ENCODE peak calls at places on chromosomes 6 and 20, in five cellular contexts. G is LoVo; O is choroid plexus epithelial cell; Q is ELR; L is activated T-helper 1 cell treated with anti-CD3 and anti-CD28 coated beads, Interleukin-2, amount 50 U/mL, for 16 hours. E is an unnamed sample.

GRCh38 chr20:45857836-45858250 is 429 bp downstream of the ZSWIM3 start:
- DNase-seq in Q (peak), G (no peak), O (peak), L (no peak), E (no peak)

GRCh38 chr6:157218371-157219198 is 104.7 kb downstream of the TMEM242 start:
- DNase-seq in Q (no peak), O (no peak), L (no peak), G (no peak), E (no peak)

GRCh38 chr6:108501559-108501958 is 59.2 kb upstream of the FOXO3 start:
- DNase-seq in G (peak), O (peak), L (no peak), Q (peak), E (no peak)

GRCh38 chr6:163603395-163603794 is 188.9 kb downstream of the QKI start:
- DNase-seq in G (no peak), Q (no peak), L (no peak), O (no peak), E (no peak)

GRCh38 chr6:137893726-137894125 is 26.7 kb downstream of the TNFAIP3 start:
- DNase-seq in G (peak), Q (peak), O (no peak), L (no peak), E (no peak)

GRCh38 chr6:138004423-138005287 is 102.6 kb downstream of the PERP start:
- DNase-seq in Q (peak), O (peak), G (peak), L (no peak), E (peak)

GRCh38 chr20:60152792-60153191 is 194.6 kb downstream of the CDH26 start:
- DNase-seq in G (no peak), Q (no peak), O (no peak), L (no peak), E (no peak)

GRCh38 chr20:36633285-36633772 is 12.7 kb downstream of the SLA2 start:
- DNase-seq in G (no peak), Q (no peak), L (no peak), O (no peak), E (no peak)

GRCh38 chr6:45679163-45679562 is 301.4 kb upstream of the SUPT3H start:
- DNase-seq in L (no peak), O (no peak), G (no peak), Q (no peak), E (no peak)

GRCh38 chr6:122153530-122153929 is 245.9 kb upstream of the HSF2 start:
- DNase-seq in Q (no peak), G (no peak), L (no peak), O (no peak), E (no peak)

GRCh38 chr20:22586645-22587310 is 2.4 kb upstream of the FOXA2 start:
- DNase-seq in Q (no peak), G (peak), O (no peak), L (no peak), E (no peak)

GRCh38 chr6:73581293-73581692 is 60.5 kb upstream of the EEF1A1 start:
- DNase-seq in G (no peak), Q (no peak), O (no peak), L (no peak), E (no peak)

GRCh38 chr6:32148722-32149576 is 2.8 kb downstream of the PRRT1 start:
- DNase-seq in G (no peak), L (peak), O (peak), Q (no peak), E (no peak)

GRCh38 chr6:44025226-44025625 is 102.0 kb downstream of the MRPL14 start:
- DNase-seq in O (no peak), G (no peak), L (no peak), Q (no peak), E (no peak)

GRCh38 chr20:621115-621756 is 11.1 kb upstream of the TCF15 start:
- DNase-seq in G (no peak), Q (peak), L (no peak), O (no peak), E (no peak)

GRCh38 chr6:115681978-115682775 is 378.5 kb downstream of the FRK start:
- DNase-seq in O (no peak), Q (no peak), L (no peak), G (no peak), E (no peak)

GRCh38 chr6:102075539-102075938 is 682.0 kb downstream of the GRIK2 start:
- DNase-seq in O (peak), Q (no peak), L (no peak), G (no peak), E (no peak)

GRCh38 chr6:144647406-144647964 is 362.4 kb downstream of the UTRN start:
- DNase-seq in G (no peak), Q (no peak), O (no peak), L (no peak), E (no peak)

GRCh38 chr20:49790077-49790798 is 22.4 kb upstream of the SLC9A8 start:
- DNase-seq in L (no peak), Q (peak), O (peak), G (no peak), E (no peak)

GRCh38 chr6:148307400-148307799 is 35.2 kb upstream of the SASH1 start:
- DNase-seq in L (no peak), G (peak), O (no peak), Q (peak), E (no peak)